ENCODE peak calls at places on chromosomes 4 and X, in nine cellular contexts. Y, Q, M, N, K, S, L, J and E are unnamed samples.

GRCh38 chr4:87451537-87451936 is 29.2 kb downstream of the NUDT9 start:
- DNase-seq in Y (no peak), Q (no peak), M (no peak), N (no peak), K (no peak), S (no peak), L (no peak), J (no peak), E (no peak)

GRCh38 chr4:149951501-149951900 is 126.7 kb upstream of the DCLK2 start:
- DNase-seq in Y (no peak), Q (no peak), M (no peak), N (no peak), K (no peak), S (no peak), L (no peak), J (no peak), E (no peak)

GRCh38 chr4:182207806-182208483 is 35.3 kb upstream of the TENM3 start:
- DNase-seq in Y (no peak), Q (no peak), M (no peak), N (peak), K (no peak), S (no peak), L (no peak), J (no peak), E (no peak)

GRCh38 chr4:70895405-70895804 is 6.8 kb upstream of the MOB1B start:
- DNase-seq in Y (no peak), Q (no peak), M (no peak), N (peak), K (no peak), S (no peak), L (no peak), J (peak), E (no peak)

GRCh38 chr4:159366966-159367365 is 264.1 kb downstream of the RAPGEF2 start:
- DNase-seq in Y (no peak), Q (no peak), M (no peak), N (peak), K (no peak), S (no peak), L (no peak), J (peak), E (no peak)

GRCh38 chr4:78622253-78622979 is 70.8 kb downstream of the ANXA3 start:
- DNase-seq in Y (no peak), Q (no peak), M (no peak), N (peak), K (no peak), S (no peak), L (no peak), J (no peak), E (no peak)

GRCh38 chr4:95522682-95523410 is 25.9 kb downstream of the UNC5C start:
- DNase-seq in Y (no peak), Q (no peak), M (no peak), N (no peak), K (no peak), S (no peak), L (no peak), J (no peak), E (no peak)

GRCh38 chr4:84493092-84493850 is 5.8 kb downstream of the NKX6-1 start:
- DNase-seq in Y (no peak), Q (peak), M (no peak), N (peak), K (no peak), S (no peak), L (no peak), J (no peak), E (no peak)

GRCh38 chrX:149647505-149647904 is 15.9 kb upstream of the TMEM185A start:
- DNase-seq in Y (no peak), Q (no peak), M (no peak), N (no peak), K (no peak), S (no peak), L (no peak), J (no peak), E (no peak)

GRCh38 chr4:41145571-41146078 is 68.7 kb downstream of the APBB2 start:
- DNase-seq in Y (no peak), Q (no peak), M (no peak), N (peak), K (no peak), S (no peak), L (no peak), J (no peak), E (no peak)

GRCh38 chr4:55169352-55169959 is 44.1 kb upstream of the KDR start:
- DNase-seq in Y (no peak), Q (no peak), M (no peak), N (no peak), K (peak), S (no peak), L (no peak), J (no peak), E (no peak)

GRCh38 chr4:1035510-1035909 is 24.1 kb downstream of the FGFRL1 start:
- DNase-seq in Y (no peak), Q (no peak), M (no peak), N (peak), K (peak), S (no peak), L (no peak), J (peak), E (no peak)

GRCh38 chr4:123545569-123546122 is 149.1 kb downstream of the SPRY1 start:
- DNase-seq in Y (no peak), Q (no peak), M (no peak), N (no peak), K (no peak), S (no peak), L (no peak), J (no peak), E (no peak)

GRCh38 chrX:24759786-24760185 is 66.1 kb downstream of the POLA1 start:
- DNase-seq in Y (no peak), Q (no peak), M (no peak), N (no peak), K (no peak), S (no peak), L (no peak), J (no peak), E (no peak)

GRCh38 chrX:13287816-13288215 is 32.0 kb downstream of the ATXN3L start:
- DNase-seq in Y (no peak), Q (no peak), M (no peak), N (peak), K (no peak), S (no peak), L (no peak), J (peak), E (no peak)

GRCh38 chr4:16027626-16028025 is 56.2 kb downstream of the PROM1 start:
- DNase-seq in Y (no peak), Q (no peak), M (no peak), N (peak), K (no peak), S (no peak), L (no peak), J (no peak), E (no peak)